ENCODE peak calls at places on chromosome 14, in six cellular contexts. One of them, this sample, is unnamed.

GRCh38 chr14:85076111-85076510 is 453.8 kb upstream of the FLRT2 start:
- DNase-seq in foreskin keratinocyte: peak
- DNase-seq in foreskin fibroblast: no peak
- DNase-seq in progenitor cell of endocrine pancreas: no peak
- DNase-seq in AG09309: no peak
- DNase-seq in tibial nerve: no peak
- DNase-seq in this sample: no peak

GRCh38 chr14:68460541-68460940 is 332.3 kb downstream of the ZFP36L1 start:
- DNase-seq in foreskin keratinocyte: no peak
- DNase-seq in foreskin fibroblast: no peak
- DNase-seq in progenitor cell of endocrine pancreas: no peak
- DNase-seq in AG09309: no peak
- DNase-seq in tibial nerve: no peak
- DNase-seq in this sample: no peak

GRCh38 chr14:25110101-25110500 is 60.2 kb upstream of the STXBP6 start:
- DNase-seq in foreskin keratinocyte: no peak
- DNase-seq in foreskin fibroblast: peak
- DNase-seq in progenitor cell of endocrine pancreas: no peak
- DNase-seq in AG09309: no peak
- DNase-seq in tibial nerve: no peak
- DNase-seq in this sample: no peak

GRCh38 chr14:44935155-44935554 is 26.6 kb downstream of the KLHL28 start:
- DNase-seq in foreskin keratinocyte: no peak
- DNase-seq in foreskin fibroblast: no peak
- DNase-seq in progenitor cell of endocrine pancreas: no peak
- DNase-seq in AG09309: no peak
- DNase-seq in tibial nerve: no peak
- DNase-seq in this sample: no peak

GRCh38 chr14:23069413-23069806 is 12.1 kb upstream of the CDH24 start:
- DNase-seq in foreskin keratinocyte: no peak
- DNase-seq in foreskin fibroblast: peak
- DNase-seq in progenitor cell of endocrine pancreas: no peak
- DNase-seq in AG09309: no peak
- DNase-seq in tibial nerve: no peak
- DNase-seq in this sample: no peak

GRCh38 chr14:90820958-90821357 is 4.7 kb upstream of the TTC7B start:
- DNase-seq in foreskin keratinocyte: peak
- DNase-seq in foreskin fibroblast: peak
- DNase-seq in progenitor cell of endocrine pancreas: no peak
- DNase-seq in AG09309: peak
- DNase-seq in tibial nerve: no peak
- DNase-seq in this sample: no peak

GRCh38 chr14:100129161-100129589 is 30.3 kb downstream of the DEGS2 start:
- DNase-seq in foreskin keratinocyte: no peak
- DNase-seq in foreskin fibroblast: peak
- DNase-seq in progenitor cell of endocrine pancreas: no peak
- DNase-seq in AG09309: peak
- DNase-seq in tibial nerve: no peak
- DNase-seq in this sample: no peak

GRCh38 chr14:54565236-54566151 is 1.4 kb upstream of the SAMD4A start:
- DNase-seq in foreskin keratinocyte: peak
- DNase-seq in foreskin fibroblast: peak
- DNase-seq in progenitor cell of endocrine pancreas: peak
- DNase-seq in AG09309: peak
- DNase-seq in tibial nerve: peak
- DNase-seq in this sample: peak

GRCh38 chr14:99241314-99242035 is 30.5 kb downstream of the BCL11B start:
- DNase-seq in foreskin keratinocyte: peak
- DNase-seq in foreskin fibroblast: no peak
- DNase-seq in progenitor cell of endocrine pancreas: no peak
- DNase-seq in AG09309: no peak
- DNase-seq in tibial nerve: no peak
- DNase-seq in this sample: no peak

GRCh38 chr14:100299238-100299560 is 7.0 kb downstream of the SLC25A29 start:
- DNase-seq in foreskin keratinocyte: no peak
- DNase-seq in foreskin fibroblast: no peak
- DNase-seq in progenitor cell of endocrine pancreas: no peak
- DNase-seq in AG09309: no peak
- DNase-seq in tibial nerve: no peak
- DNase-seq in this sample: no peak

GRCh38 chr14:37051153-37051552 is 121.3 kb downstream of the SLC25A21 start:
- DNase-seq in foreskin keratinocyte: no peak
- DNase-seq in foreskin fibroblast: no peak
- DNase-seq in progenitor cell of endocrine pancreas: no peak
- DNase-seq in AG09309: no peak
- DNase-seq in tibial nerve: no peak
- DNase-seq in this sample: no peak

GRCh38 chr14:95774265-95775160 is 60.6 kb upstream of the TCL1A start:
- DNase-seq in foreskin keratinocyte: peak
- DNase-seq in foreskin fibroblast: peak
- DNase-seq in progenitor cell of endocrine pancreas: peak
- DNase-seq in AG09309: peak
- DNase-seq in tibial nerve: peak
- DNase-seq in this sample: peak

GRCh38 chr14:100566119-100566518 is 21.1 kb downstream of the BEGAIN start:
- DNase-seq in foreskin keratinocyte: no peak
- DNase-seq in foreskin fibroblast: no peak
- DNase-seq in progenitor cell of endocrine pancreas: no peak
- DNase-seq in AG09309: no peak
- DNase-seq in tibial nerve: no peak
- DNase-seq in this sample: no peak

GRCh38 chr14:99234982-99235491 is 37.0 kb downstream of the BCL11B start:
- DNase-seq in foreskin keratinocyte: peak
- DNase-seq in foreskin fibroblast: no peak
- DNase-seq in progenitor cell of endocrine pancreas: no peak
- DNase-seq in AG09309: no peak
- DNase-seq in tibial nerve: no peak
- DNase-seq in this sample: peak

GRCh38 chr14:100067971-100068959 is 3.0 kb downstream of the EVL start:
- DNase-seq in foreskin keratinocyte: peak
- DNase-seq in foreskin fibroblast: peak
- DNase-seq in progenitor cell of endocrine pancreas: no peak
- DNase-seq in AG09309: no peak
- DNase-seq in tibial nerve: no peak
- DNase-seq in this sample: no peak

GRCh38 chr14:101905614-101906013 is 58.8 kb upstream of the DYNC1H1 start:
- DNase-seq in foreskin keratinocyte: no peak
- DNase-seq in foreskin fibroblast: no peak
- DNase-seq in progenitor cell of endocrine pancreas: no peak
- DNase-seq in AG09309: no peak
- DNase-seq in tibial nerve: no peak
- DNase-seq in this sample: no peak

GRCh38 chr14:84937449-84937848 is 592.5 kb upstream of the FLRT2 start:
- DNase-seq in foreskin keratinocyte: no peak
- DNase-seq in foreskin fibroblast: no peak
- DNase-seq in progenitor cell of endocrine pancreas: no peak
- DNase-seq in AG09309: no peak
- DNase-seq in tibial nerve: no peak
- DNase-seq in this sample: no peak

GRCh38 chr14:54488318-54488645 is 498 bp downstream of the GMFB start:
- DNase-seq in foreskin keratinocyte: no peak
- DNase-seq in foreskin fibroblast: no peak
- DNase-seq in progenitor cell of endocrine pancreas: no peak
- DNase-seq in AG09309: no peak
- DNase-seq in tibial nerve: no peak
- DNase-seq in this sample: no peak

GRCh38 chr14:103512701-103513611 is 9.7 kb downstream of the CKB start:
- DNase-seq in foreskin keratinocyte: peak
- DNase-seq in foreskin fibroblast: peak
- DNase-seq in progenitor cell of endocrine pancreas: no peak
- DNase-seq in AG09309: peak
- DNase-seq in tibial nerve: no peak
- DNase-seq in this sample: no peak

GRCh38 chr14:99519347-99519881 is 38.2 kb downstream of the CCNK start:
- DNase-seq in foreskin keratinocyte: no peak
- DNase-seq in foreskin fibroblast: no peak
- DNase-seq in progenitor cell of endocrine pancreas: no peak
- DNase-seq in AG09309: no peak
- DNase-seq in tibial nerve: no peak
- DNase-seq in this sample: no peak

DNA sequence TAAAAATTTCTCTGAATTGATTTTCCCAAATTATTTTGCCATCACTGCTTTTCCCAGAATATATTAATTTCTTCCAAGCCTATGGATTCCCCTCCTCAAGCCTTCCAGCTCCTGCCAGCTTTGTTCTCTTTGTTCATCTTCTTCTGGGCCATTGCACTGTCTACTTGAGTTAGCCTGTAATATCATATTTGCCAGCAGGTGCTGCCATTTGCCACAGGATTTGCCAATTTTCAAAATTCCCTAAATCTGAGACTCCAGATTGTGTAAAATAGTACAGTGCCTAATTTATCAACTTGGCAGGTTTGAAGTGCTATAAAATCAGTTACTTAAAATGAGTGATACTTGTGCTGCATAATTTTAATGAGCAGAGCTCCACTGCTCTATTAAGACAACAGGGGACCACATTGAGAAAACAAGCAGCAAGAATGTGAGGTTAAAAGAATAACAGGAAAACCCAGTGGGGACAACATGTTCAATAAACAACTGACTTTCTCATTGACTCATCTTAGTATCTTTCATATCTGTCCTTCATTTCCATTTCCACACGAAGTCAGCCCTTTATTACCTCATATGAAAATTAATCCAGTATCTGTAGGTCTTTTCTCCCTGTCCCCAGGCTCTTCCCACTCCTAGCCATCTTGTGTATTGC is 84.6 kb upstream of the CCDC196 start:
- DNase-seq in foreskin keratinocyte: no peak
- DNase-seq in foreskin fibroblast: peak
- DNase-seq in progenitor cell of endocrine pancreas: no peak
- DNase-seq in AG09309: no peak
- DNase-seq in tibial nerve: no peak
- DNase-seq in this sample: no peak
- TF ChIP-seq CTCF in foreskin keratinocyte: peak
- TF ChIP-seq CTCF in foreskin fibroblast: no peak
- TF ChIP-seq CTCF in progenitor cell of endocrine pancreas: peak
- TF ChIP-seq CTCF in AG09309: no peak
- TF ChIP-seq CTCF in tibial nerve: no peak
- TF ChIP-seq CTCF in this sample: peak

DNA sequence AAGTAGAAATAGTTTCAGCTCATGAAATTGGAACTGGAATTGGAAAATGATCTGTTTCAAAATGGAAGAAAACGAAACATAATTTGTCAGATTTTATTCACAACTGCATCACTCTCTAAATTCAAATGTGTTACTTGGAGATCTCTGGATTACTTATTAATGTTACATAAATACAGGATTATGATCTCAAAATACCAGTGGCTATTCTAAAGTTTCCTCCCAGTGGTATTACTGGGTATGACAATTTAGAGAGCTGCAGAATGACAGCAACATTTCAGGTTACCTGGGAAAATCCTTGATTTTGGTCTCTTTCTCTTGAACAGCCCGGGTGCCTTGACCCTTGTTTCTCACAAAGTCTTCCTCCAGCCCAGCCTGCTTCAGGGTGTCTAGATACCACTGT is 14.2 kb downstream of the FAM161B start:
- DNase-seq in foreskin keratinocyte: no peak
- DNase-seq in foreskin fibroblast: peak
- DNase-seq in progenitor cell of endocrine pancreas: no peak
- DNase-seq in AG09309: no peak
- DNase-seq in tibial nerve: no peak
- DNase-seq in this sample: no peak
- TF ChIP-seq CTCF in foreskin keratinocyte: peak
- TF ChIP-seq CTCF in foreskin fibroblast: no peak
- TF ChIP-seq CTCF in progenitor cell of endocrine pancreas: peak
- TF ChIP-seq CTCF in AG09309: peak
- TF ChIP-seq CTCF in tibial nerve: no peak
- TF ChIP-seq CTCF in this sample: peak

GRCh38 chr14:29643415-29644206 is 284.0 kb downstream of the PRKD1 start:
- DNase-seq in foreskin keratinocyte: no peak
- DNase-seq in foreskin fibroblast: peak
- DNase-seq in progenitor cell of endocrine pancreas: no peak
- DNase-seq in AG09309: no peak
- DNase-seq in tibial nerve: no peak
- DNase-seq in this sample: no peak
- TF ChIP-seq CTCF in foreskin keratinocyte: no peak
- TF ChIP-seq CTCF in foreskin fibroblast: no peak
- TF ChIP-seq CTCF in progenitor cell of endocrine pancreas: no peak
- TF ChIP-seq CTCF in AG09309: no peak
- TF ChIP-seq CTCF in tibial nerve: no peak
- TF ChIP-seq CTCF in this sample: no peak

GRCh38 chr14:39446131-39446744 is 14.0 kb upstream of the FBXO33 start:
- DNase-seq in foreskin keratinocyte: no peak
- DNase-seq in foreskin fibroblast: no peak
- DNase-seq in progenitor cell of endocrine pancreas: no peak
- DNase-seq in AG09309: no peak
- DNase-seq in tibial nerve: no peak
- DNase-seq in this sample: no peak
- TF ChIP-seq CTCF in foreskin keratinocyte: no peak
- TF ChIP-seq CTCF in foreskin fibroblast: no peak
- TF ChIP-seq CTCF in progenitor cell of endocrine pancreas: no peak
- TF ChIP-seq CTCF in AG09309: no peak
- TF ChIP-seq CTCF in tibial nerve: no peak
- TF ChIP-seq CTCF in this sample: no peak

GRCh38 chr14:70339039-70339438 is 20.4 kb downstream of the COX16 start:
- DNase-seq in foreskin keratinocyte: no peak
- DNase-seq in foreskin fibroblast: no peak
- DNase-seq in progenitor cell of endocrine pancreas: no peak
- DNase-seq in AG09309: no peak
- DNase-seq in tibial nerve: no peak
- DNase-seq in this sample: no peak
- TF ChIP-seq CTCF in foreskin keratinocyte: peak
- TF ChIP-seq CTCF in foreskin fibroblast: no peak
- TF ChIP-seq CTCF in progenitor cell of endocrine pancreas: no peak
- TF ChIP-seq CTCF in AG09309: no peak
- TF ChIP-seq CTCF in tibial nerve: no peak
- TF ChIP-seq CTCF in this sample: no peak

GRCh38 chr14:105532111-105532623 is 5.8 kb downstream of the TMEM121 start:
- DNase-seq in foreskin keratinocyte: no peak
- DNase-seq in foreskin fibroblast: no peak
- DNase-seq in progenitor cell of endocrine pancreas: no peak
- DNase-seq in AG09309: no peak
- DNase-seq in tibial nerve: no peak
- DNase-seq in this sample: no peak

GRCh38 chr14:105533391-105533790 is 7.0 kb downstream of the TMEM121 start:
- DNase-seq in foreskin keratinocyte: no peak
- DNase-seq in foreskin fibroblast: no peak
- DNase-seq in progenitor cell of endocrine pancreas: no peak
- DNase-seq in AG09309: no peak
- DNase-seq in tibial nerve: no peak
- DNase-seq in this sample: no peak

GRCh38 chr14:105533811-105534498 is 7.6 kb downstream of the TMEM121 start:
- DNase-seq in foreskin keratinocyte: no peak
- DNase-seq in foreskin fibroblast: no peak
- DNase-seq in progenitor cell of endocrine pancreas: no peak
- DNase-seq in AG09309: no peak
- DNase-seq in tibial nerve: no peak
- DNase-seq in this sample: no peak

GRCh38 chr14:105531088-105531957 is 4.9 kb downstream of the TMEM121 start:
- DNase-seq in foreskin keratinocyte: no peak
- DNase-seq in foreskin fibroblast: no peak
- DNase-seq in progenitor cell of endocrine pancreas: no peak
- DNase-seq in AG09309: no peak
- DNase-seq in tibial nerve: no peak
- DNase-seq in this sample: no peak

GRCh38 chr14:105532735-105533141 is 6.4 kb downstream of the TMEM121 start:
- DNase-seq in foreskin keratinocyte: no peak
- DNase-seq in foreskin fibroblast: peak
- DNase-seq in progenitor cell of endocrine pancreas: no peak
- DNase-seq in AG09309: no peak
- DNase-seq in tibial nerve: no peak
- DNase-seq in this sample: peak
- TF ChIP-seq CTCF in foreskin keratinocyte: peak
- TF ChIP-seq CTCF in foreskin fibroblast: peak
- TF ChIP-seq CTCF in progenitor cell of endocrine pancreas: peak
- TF ChIP-seq CTCF in AG09309: peak
- TF ChIP-seq CTCF in tibial nerve: no peak
- TF ChIP-seq CTCF in this sample: peak

GRCh38 chr14:89251066-89251465 is 166.0 kb downstream of the FOXN3 start:
- DNase-seq in foreskin keratinocyte: peak
- DNase-seq in foreskin fibroblast: no peak
- DNase-seq in progenitor cell of endocrine pancreas: no peak
- DNase-seq in AG09309: no peak
- DNase-seq in tibial nerve: no peak
- DNase-seq in this sample: no peak
- TF ChIP-seq CTCF in foreskin keratinocyte: no peak
- TF ChIP-seq CTCF in foreskin fibroblast: no peak
- TF ChIP-seq CTCF in progenitor cell of endocrine pancreas: no peak
- TF ChIP-seq CTCF in AG09309: peak
- TF ChIP-seq CTCF in tibial nerve: no peak
- TF ChIP-seq CTCF in this sample: no peak

This sample was measured in nephron progenitor cell.